ENCODE peak calls at places on chromosomes 13 and 19, in eight cellular contexts. One of them, this sample, is unnamed.

GRCh38 chr19:40339018-40339728 is 9.0 kb downstream of the C19orf47 start:
- DNase-seq in GF-D8: no peak
- DNase-seq in ovary: no peak
- DNase-seq in nephron progenitor cell: no peak
- DNase-seq in NCI-H1105: no peak
- DNase-seq in CMK: no peak
- DNase-seq in stimulated activated CD8-positive, alpha-beta memory T cell treated with anti-CD3 and anti-CD28 coated beads, Interleukin-15, amount 100 ng/mL, for 24 hours: no peak
- DNase-seq in lower leg skin: no peak
- DNase-seq in this sample: no peak

GRCh38 chr19:4636151-4636717 is 3.1 kb upstream of the TNFAIP8L1 start:
- DNase-seq in GF-D8: no peak
- DNase-seq in ovary: peak
- DNase-seq in nephron progenitor cell: peak
- DNase-seq in NCI-H1105: peak
- DNase-seq in CMK: no peak
- DNase-seq in stimulated activated CD8-positive, alpha-beta memory T cell treated with anti-CD3 and anti-CD28 coated beads, Interleukin-15, amount 100 ng/mL, for 24 hours: peak
- DNase-seq in lower leg skin: no peak
- DNase-seq in this sample: peak

GRCh38 chr13:28239374-28239773 is 101.0 kb downstream of the PAN3 start:
- DNase-seq in GF-D8: no peak
- DNase-seq in ovary: no peak
- DNase-seq in nephron progenitor cell: no peak
- DNase-seq in NCI-H1105: no peak
- DNase-seq in CMK: no peak
- DNase-seq in stimulated activated CD8-positive, alpha-beta memory T cell treated with anti-CD3 and anti-CD28 coated beads, Interleukin-15, amount 100 ng/mL, for 24 hours: no peak
- DNase-seq in lower leg skin: no peak
- DNase-seq in this sample: no peak

GRCh38 chr13:30071890-30072817 is 221.7 kb upstream of the UBL3 start:
- DNase-seq in GF-D8: no peak
- DNase-seq in ovary: no peak
- DNase-seq in nephron progenitor cell: no peak
- DNase-seq in NCI-H1105: no peak
- DNase-seq in CMK: no peak
- DNase-seq in stimulated activated CD8-positive, alpha-beta memory T cell treated with anti-CD3 and anti-CD28 coated beads, Interleukin-15, amount 100 ng/mL, for 24 hours: no peak
- DNase-seq in lower leg skin: peak
- DNase-seq in this sample: no peak

GRCh38 chr13:35724480-35724879 is 248.0 kb upstream of the MAB21L1 start:
- DNase-seq in GF-D8: no peak
- DNase-seq in ovary: no peak
- DNase-seq in nephron progenitor cell: no peak
- DNase-seq in NCI-H1105: no peak
- DNase-seq in CMK: no peak
- DNase-seq in stimulated activated CD8-positive, alpha-beta memory T cell treated with anti-CD3 and anti-CD28 coated beads, Interleukin-15, amount 100 ng/mL, for 24 hours: no peak
- DNase-seq in lower leg skin: no peak
- DNase-seq in this sample: no peak

GRCh38 chr19:13784731-13785452 is 10.4 kb upstream of the ZSWIM4 start:
- DNase-seq in GF-D8: peak
- DNase-seq in ovary: peak
- DNase-seq in nephron progenitor cell: peak
- DNase-seq in NCI-H1105: peak
- DNase-seq in CMK: no peak
- DNase-seq in stimulated activated CD8-positive, alpha-beta memory T cell treated with anti-CD3 and anti-CD28 coated beads, Interleukin-15, amount 100 ng/mL, for 24 hours: peak
- DNase-seq in lower leg skin: peak
- DNase-seq in this sample: peak

GRCh38 chr13:111945086-111945485 is 121.9 kb upstream of the SOX1 start:
- DNase-seq in GF-D8: no peak
- DNase-seq in ovary: no peak
- DNase-seq in nephron progenitor cell: no peak
- DNase-seq in NCI-H1105: no peak
- DNase-seq in CMK: no peak
- DNase-seq in stimulated activated CD8-positive, alpha-beta memory T cell treated with anti-CD3 and anti-CD28 coated beads, Interleukin-15, amount 100 ng/mL, for 24 hours: no peak
- DNase-seq in lower leg skin: no peak
- DNase-seq in this sample: no peak

GRCh38 chr13:93262729-93263128 is 36.1 kb downstream of the GPC6 start:
- DNase-seq in GF-D8: no peak
- DNase-seq in ovary: no peak
- DNase-seq in nephron progenitor cell: no peak
- DNase-seq in NCI-H1105: no peak
- DNase-seq in CMK: no peak
- DNase-seq in stimulated activated CD8-positive, alpha-beta memory T cell treated with anti-CD3 and anti-CD28 coated beads, Interleukin-15, amount 100 ng/mL, for 24 hours: no peak
- DNase-seq in lower leg skin: no peak
- DNase-seq in this sample: peak

GRCh38 chr13:40306817-40307216 is 359.6 kb downstream of the FOXO1 start:
- DNase-seq in GF-D8: no peak
- DNase-seq in ovary: no peak
- DNase-seq in nephron progenitor cell: no peak
- DNase-seq in NCI-H1105: no peak
- DNase-seq in CMK: no peak
- DNase-seq in stimulated activated CD8-positive, alpha-beta memory T cell treated with anti-CD3 and anti-CD28 coated beads, Interleukin-15, amount 100 ng/mL, for 24 hours: no peak
- DNase-seq in lower leg skin: no peak
- DNase-seq in this sample: no peak

GRCh38 chr13:28530729-28531194 is 35.8 kb upstream of the FLT1 start:
- DNase-seq in GF-D8: no peak
- DNase-seq in ovary: no peak
- DNase-seq in nephron progenitor cell: no peak
- DNase-seq in NCI-H1105: no peak
- DNase-seq in CMK: no peak
- DNase-seq in stimulated activated CD8-positive, alpha-beta memory T cell treated with anti-CD3 and anti-CD28 coated beads, Interleukin-15, amount 100 ng/mL, for 24 hours: no peak
- DNase-seq in lower leg skin: no peak
- DNase-seq in this sample: peak

GRCh38 chr19:1247747-1248453 is 483 bp upstream of the MIDN start:
- DNase-seq in GF-D8: no peak
- DNase-seq in ovary: peak
- DNase-seq in nephron progenitor cell: peak
- DNase-seq in NCI-H1105: no peak
- DNase-seq in CMK: no peak
- DNase-seq in stimulated activated CD8-positive, alpha-beta memory T cell treated with anti-CD3 and anti-CD28 coated beads, Interleukin-15, amount 100 ng/mL, for 24 hours: no peak
- DNase-seq in lower leg skin: peak
- DNase-seq in this sample: peak

GRCh38 chr13:75635621-75636338 is at the start of gene LMO7:
- DNase-seq in GF-D8: no peak
- DNase-seq in ovary: peak
- DNase-seq in nephron progenitor cell: peak
- DNase-seq in NCI-H1105: no peak
- DNase-seq in CMK: peak
- DNase-seq in stimulated activated CD8-positive, alpha-beta memory T cell treated with anti-CD3 and anti-CD28 coated beads, Interleukin-15, amount 100 ng/mL, for 24 hours: peak
- DNase-seq in lower leg skin: peak
- DNase-seq in this sample: peak

GRCh38 chr19:50790365-50790825 is at the start of gene ACP4:
- DNase-seq in GF-D8: no peak
- DNase-seq in ovary: peak
- DNase-seq in nephron progenitor cell: no peak
- DNase-seq in NCI-H1105: no peak
- DNase-seq in CMK: no peak
- DNase-seq in stimulated activated CD8-positive, alpha-beta memory T cell treated with anti-CD3 and anti-CD28 coated beads, Interleukin-15, amount 100 ng/mL, for 24 hours: no peak
- DNase-seq in lower leg skin: no peak
- DNase-seq in this sample: no peak

GRCh38 chr13:29472317-29472961 is 123.0 kb downstream of the SLC7A1 start:
- DNase-seq in GF-D8: no peak
- DNase-seq in ovary: no peak
- DNase-seq in nephron progenitor cell: peak
- DNase-seq in NCI-H1105: peak
- DNase-seq in CMK: peak
- DNase-seq in stimulated activated CD8-positive, alpha-beta memory T cell treated with anti-CD3 and anti-CD28 coated beads, Interleukin-15, amount 100 ng/mL, for 24 hours: no peak
- DNase-seq in lower leg skin: no peak
- DNase-seq in this sample: peak